ENCODE peak calls at places on chromosome 19, in eight cellular contexts. T is sciatic nerve; C is thoracic aorta; R is Caki2; H is stimulated activated CD4-positive, alpha-beta T cell treated with anti-CD3 and anti-CD28 coated beads, Interleukin-4, amount 100 ng/mL, for 1 hour; J is CD4-positive, alpha-beta T cell; A is NCI-H2227 treated with DMSO at 0.1 percent for 48 hours; L is NCI-H510A. Y is an unnamed sample.

GRCh38 chr19:30059741-30060140 is 117.7 kb downstream of the URI1 start:
- DNase-seq in T (no peak), C (no peak), R (no peak), H (no peak), J (no peak), A (no peak), L (no peak), Y (no peak)

GRCh38 chr19:8446055-8446709 is 1.4 kb downstream of the HNRNPM start:
- DNase-seq in T (peak), C (no peak), R (no peak), H (no peak), J (no peak), A (no peak), L (no peak), Y (no peak)

GRCh38 chr19:34633806-34634205 is 43.2 kb downstream of the SCGB2B2 start:
- DNase-seq in T (no peak), C (no peak), R (no peak), H (no peak), J (no peak), A (no peak), L (no peak), Y (no peak)

GRCh38 chr19:2608602-2608922 is 93.9 kb downstream of the GNG7 start:
- DNase-seq in T (no peak), C (no peak), R (no peak), H (no peak), J (no peak), A (no peak), L (no peak), Y (no peak)

GRCh38 chr19:17441241-17442135 is 7.0 kb downstream of the TMEM221 start:
- DNase-seq in T (no peak), C (no peak), R (peak), H (no peak), J (no peak), A (peak), L (no peak), Y (no peak)

GRCh38 chr19:22609630-22610029 is 24.5 kb upstream of the ZNF492 start:
- DNase-seq in T (no peak), C (no peak), R (no peak), H (no peak), J (no peak), A (no peak), L (no peak), Y (no peak)

GRCh38 chr19:36528921-36529518 is 949 bp upstream of the ZNF260 start:
- DNase-seq in T (no peak), C (no peak), R (no peak), H (peak), J (no peak), A (no peak), L (no peak), Y (no peak)

GRCh38 chr19:424546-424945 is 15.6 kb upstream of the C2CD4C start:
- DNase-seq in T (no peak), C (no peak), R (no peak), H (no peak), J (no peak), A (no peak), L (no peak), Y (no peak)

GRCh38 chr19:37692956-37693660 is 26.5 kb downstream of the ZNF607 start:
- DNase-seq in T (no peak), C (no peak), R (no peak), H (no peak), J (no peak), A (no peak), L (no peak), Y (no peak)

GRCh38 chr19:30214651-30215051 is 157.5 kb upstream of the ZNF536 start:
- DNase-seq in T (no peak), C (no peak), R (no peak), H (no peak), J (no peak), A (no peak), L (no peak), Y (no peak)

GRCh38 chr19:6589711-6590457 is 1.1 kb downstream of the CD70 start:
- DNase-seq in T (no peak), C (no peak), R (no peak), H (no peak), J (no peak), A (no peak), L (no peak), Y (no peak)

GRCh38 chr19:30135797-30136196 is 193.8 kb downstream of the URI1 start:
- DNase-seq in T (no peak), C (no peak), R (no peak), H (no peak), J (no peak), A (no peak), L (no peak), Y (no peak)

GRCh38 chr19:9818175-9818733 is 625 bp downstream of the FBXL12 start:
- DNase-seq in T (no peak), C (no peak), R (no peak), H (no peak), J (no peak), A (no peak), L (no peak), Y (no peak)